ENCODE peak calls at places on chromosomes 5 and 9, in six cellular contexts. H, X, F, K, G and O are unnamed samples.
A peak's percentile ranks its signal among the peaks of the same experiment; 100 is the strongest.

GRCh38 chr9:93809204-93809940 is 145.8 kb downstream of the BARX1 start:
- DNase-seq in H (no peak), X (no peak), F (no peak), K (no peak), G (no peak), O (no peak)

GRCh38 chr5:138790684-138791083 is 37.5 kb downstream of the CTNNA1 start:
- DNase-seq in H (no peak), X (no peak), F (no peak), K (no peak), G (no peak), O (no peak)

GRCh38 chr9:32161720-32162119 is 222.7 kb upstream of the ACO1 start:
- DNase-seq in H (no peak), X (no peak), F (no peak), K (no peak), G (no peak), O (no peak)

GRCh38 chr9:86126998-86127972 is 27.9 kb upstream of the GOLM1 start:
- DNase-seq in H (no peak), X (no peak), F (no peak), K (no peak), G (peak; percentile 87), O (no peak)

GRCh38 chr5:54646285-54647101 is 128.9 kb downstream of the SNX18 start:
- DNase-seq in H (peak; percentile 69), X (no peak), F (peak; percentile 83), K (no peak), G (peak; percentile 44), O (peak; percentile 43)

GRCh38 chr9:137694962-137695875 is 76.4 kb downstream of the EHMT1 start:
- DNase-seq in H (no peak), X (peak; percentile 74), F (no peak), K (no peak), G (peak; percentile 13), O (no peak)

GRCh38 chr9:99199938-99200539 is 21.7 kb downstream of the ALG2 start:
- DNase-seq in H (no peak), X (no peak), F (no peak), K (no peak), G (no peak), O (no peak)

GRCh38 chr9:135077497-135078200 is 9.8 kb upstream of the OLFM1 start:
- DNase-seq in H (no peak), X (peak; percentile 51), F (no peak), K (peak; percentile 44), G (peak; percentile 3), O (no peak)

GRCh38 chr5:174731214-174732039 is 7.0 kb downstream of the MSX2 start:
- DNase-seq in H (no peak), X (no peak), F (no peak), K (no peak), G (no peak), O (no peak)

GRCh38 chr5:96096724-96097123 is 135.1 kb upstream of the ELL2 start:
- DNase-seq in H (no peak), X (no peak), F (no peak), K (no peak), G (peak; percentile 44), O (no peak)

GRCh38 chr9:98694943-98695342 is 13.8 kb downstream of the GABBR2 start:
- DNase-seq in H (no peak), X (no peak), F (no peak), K (no peak), G (no peak), O (no peak)

GRCh38 chr5:127228540-127229184 is 61.9 kb upstream of the MEGF10 start:
- DNase-seq in H (no peak), X (no peak), F (no peak), K (no peak), G (no peak), O (no peak)

GRCh38 chr5:137954131-137954879 is 65.0 kb downstream of the PKD2L2 start:
- DNase-seq in H (no peak), X (no peak), F (no peak), K (no peak), G (peak; percentile 65), O (no peak)

GRCh38 chr5:147906326-147907095 is at the start of gene C5orf46:
- DNase-seq in H (no peak), X (no peak), F (no peak), K (no peak), G (peak; percentile 96), O (no peak)

GRCh38 chr9:134316444-134317160 is 9.7 kb upstream of the RXRA start:
- DNase-seq in H (no peak), X (no peak), F (no peak), K (no peak), G (no peak), O (no peak)

GRCh38 chr9:32671333-32671732 is 35.9 kb upstream of the TAF1L start:
- DNase-seq in H (no peak), X (no peak), F (no peak), K (no peak), G (no peak), O (no peak)

GRCh38 chr9:16000826-16001225 is 448.0 kb downstream of the CCDC171 start:
- DNase-seq in H (no peak), X (no peak), F (no peak), K (no peak), G (no peak), O (no peak)

GRCh38 chr9:33167949-33168535 is 906 bp upstream of the B4GALT1 start:
- DNase-seq in H (peak; percentile 28), X (no peak), F (peak; percentile 41), K (no peak), G (no peak), O (no peak)

GRCh38 chr9:111961011-111961410 is 64.4 kb downstream of the UGCG start:
- DNase-seq in H (no peak), X (no peak), F (no peak), K (no peak), G (peak; percentile 28), O (no peak)

GRCh38 chr5:163504091-163504931 is 1.1 kb upstream of the MAT2B start:
- DNase-seq in H (peak; percentile 32), X (peak; percentile 10), F (peak; percentile 56), K (no peak), G (peak; percentile 56), O (no peak)

GRCh38 chr5:155620819-155621410 is 607.4 kb downstream of the KIF4B start:
- DNase-seq in H (no peak), X (no peak), F (no peak), K (no peak), G (no peak), O (no peak)

GRCh38 chr5:155616779-155617392 is 603.3 kb downstream of the KIF4B start:
- DNase-seq in H (peak; percentile 27), X (peak; percentile 77), F (no peak), K (no peak), G (no peak), O (no peak)
- TF ChIP-seq CTCF in H (peak; percentile 32), X (peak; percentile 77), F (peak; percentile 76), K (peak; percentile 61), G (peak; percentile 44), O (peak; percentile 37)

GRCh38 chr5:36751881-36752280 is 124.7 kb upstream of the NIPBL start:
- DNase-seq in H (no peak), X (peak; percentile 18), F (no peak), K (no peak), G (peak; percentile 28), O (no peak)
- TF ChIP-seq CTCF in H (no peak), X (peak; percentile 47), F (no peak), K (no peak), G (peak; percentile 33), O (no peak)

DNA sequence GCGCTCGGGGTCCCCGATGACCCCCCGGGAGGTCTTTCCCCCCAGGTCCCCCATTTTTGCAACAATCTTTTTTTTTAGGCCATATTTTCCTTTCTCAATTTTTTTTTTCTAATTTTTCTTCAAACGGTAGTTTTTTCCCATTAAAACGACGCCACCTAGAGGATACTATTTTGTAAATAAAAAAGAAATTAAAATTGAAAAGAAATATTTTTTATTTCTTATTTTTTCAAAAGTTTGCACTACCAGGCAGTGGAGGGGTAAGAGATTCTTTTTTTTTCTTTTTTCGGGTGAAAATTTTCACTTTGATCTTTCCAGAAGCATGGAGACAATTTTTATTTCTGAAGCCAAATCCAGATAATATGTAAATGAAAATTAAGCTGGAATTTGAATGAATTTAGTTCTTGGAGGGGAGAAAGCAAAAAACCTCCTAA is 712 bp downstream of the ZNF618 start:
- DNase-seq in H (no peak), X (no peak), F (no peak), K (no peak), G (peak; percentile 41), O (no peak)
- TF ChIP-seq CTCF in H (peak; percentile 19), X (no peak), F (peak; percentile 26), K (peak; percentile 80), G (peak; percentile 38), O (peak; percentile 21)

DNA sequence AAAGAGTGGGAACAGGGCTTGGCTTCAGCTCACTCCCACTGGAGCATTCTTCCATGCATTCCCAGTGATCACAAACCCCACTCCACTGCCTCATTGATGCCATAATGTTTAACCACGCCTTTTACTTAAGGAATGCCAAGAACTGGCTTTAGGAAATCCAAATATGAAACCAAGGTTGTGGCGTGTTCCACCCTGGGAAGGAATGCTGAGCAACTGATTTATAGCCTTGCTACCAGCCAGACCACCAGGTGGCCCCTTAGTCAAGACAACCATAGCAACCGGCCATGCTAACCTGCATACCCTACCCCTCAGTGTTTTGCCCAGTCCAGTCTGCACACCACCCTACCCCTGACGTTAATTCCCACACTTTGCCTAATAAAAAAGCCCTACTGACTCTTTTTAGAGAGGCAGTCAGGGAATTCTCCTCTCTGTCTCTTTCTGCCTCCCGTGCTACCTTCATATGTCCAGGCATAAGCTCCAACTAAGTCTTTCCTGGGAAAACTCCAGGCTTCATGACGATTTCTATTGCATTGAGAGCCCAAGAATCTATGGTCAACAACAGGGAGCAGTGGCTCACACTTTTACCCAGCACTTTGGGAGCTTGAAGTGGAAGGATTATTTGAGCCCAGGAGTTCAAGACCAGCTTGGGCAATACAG is 27.0 kb upstream of the PRRC2B start:
- DNase-seq in H (no peak), X (peak; percentile 66), F (peak; percentile 38), K (no peak), G (peak; percentile 52), O (no peak)
- TF ChIP-seq CTCF in H (no peak), X (peak; percentile 67), F (peak; percentile 16), K (no peak), G (peak; percentile 32), O (no peak)

GRCh38 chr9:36207546-36208012 is 16.9 kb downstream of the CLTA start:
- DNase-seq in H (no peak), X (peak; percentile 16), F (no peak), K (no peak), G (peak; percentile 34), O (no peak)

GRCh38 chr9:36210722-36211121 is 20.0 kb downstream of the CLTA start:
- DNase-seq in H (no peak), X (no peak), F (no peak), K (no peak), G (no peak), O (no peak)

GRCh38 chr9:36207016-36207415 is 16.3 kb downstream of the CLTA start:
- DNase-seq in H (no peak), X (no peak), F (no peak), K (no peak), G (no peak), O (no peak)

GRCh38 chr9:36208521-36209253 is 18.0 kb downstream of the CLTA start:
- DNase-seq in H (no peak), X (peak; percentile 15), F (no peak), K (no peak), G (no peak), O (no peak)

GRCh38 chr9:36204906-36205547 is 14.3 kb downstream of the CLTA start:
- DNase-seq in H (no peak), X (peak; percentile 63), F (no peak), K (no peak), G (no peak), O (no peak)
- TF ChIP-seq CTCF in H (no peak), X (peak; percentile 80), F (no peak), K (no peak), G (peak; percentile 42), O (no peak)